ENCODE peak calls at places on chromosomes 11 and 22, in six cellular contexts. Q is non-pigmented ciliary epithelial cell; B is right cardiac atrium; V is activated CD8-positive, alpha-beta memory T cell treated with anti-CD3 and anti-CD28 coated beads, Interleukin-2, amount 50 U/mL, for 48 hours; N is astrocyte of the hippocampus; U is ecto neural progenitor cell. A is an unnamed sample.

GRCh38 chr11:128231845-128232410 is 355.4 kb downstream of the ETS1 start:
- DNase-seq in Q (no peak), B (no peak), V (no peak), N (no peak), U (no peak), A (no peak)

GRCh38 chr11:128463386-128463829 is 124.0 kb downstream of the ETS1 start:
- DNase-seq in Q (peak; percentile 92), B (peak; percentile 70), V (no peak), N (peak; percentile 90), U (no peak), A (no peak)

GRCh38 chr11:2681408-2682145 is 18.2 kb downstream of the KCNQ1OT1 start:
- DNase-seq in Q (no peak), B (no peak), V (no peak), N (no peak), U (no peak), A (no peak)

GRCh38 chr11:126546191-126546590 is 190.7 kb downstream of the ST3GAL4 start:
- DNase-seq in Q (no peak), B (no peak), V (no peak), N (peak; percentile 63), U (no peak), A (no peak)

GRCh38 chr11:128481135-128481534 is 106.2 kb downstream of the ETS1 start:
- DNase-seq in Q (no peak), B (no peak), V (no peak), N (peak; percentile 80), U (no peak), A (no peak)

GRCh38 chr22:20437253-20438065 is at the start of gene SCARF2:
- DNase-seq in Q (no peak), B (peak; percentile 92), V (no peak), N (peak; percentile 91), U (peak; percentile 74), A (peak; percentile 70)

GRCh38 chr22:44597616-44598015 is 99.6 kb upstream of the RTL6 start:
- DNase-seq in Q (no peak), B (no peak), V (no peak), N (no peak), U (no peak), A (no peak)

GRCh38 chr11:26993965-26994446 is at the start of gene FIBIN:
- DNase-seq in Q (peak; percentile 59), B (peak; percentile 78), V (no peak), N (peak; percentile 58), U (peak; percentile 66), A (peak; percentile 61)

GRCh38 chr22:47213571-47214230 is 451.3 kb downstream of the TBC1D22A start:
- DNase-seq in Q (no peak), B (no peak), V (peak; percentile 81), N (peak; percentile 21), U (peak; percentile 43), A (peak; percentile 40)

GRCh38 chr11:2202071-2202899 is 30.7 kb upstream of the TH start:
- DNase-seq in Q (no peak), B (no peak), V (no peak), N (no peak), U (no peak), A (no peak)

GRCh38 chr11:13283636-13284035 is 6.0 kb downstream of the BMAL1 start:
- DNase-seq in Q (no peak), B (no peak), V (no peak), N (no peak), U (peak; percentile 47), A (peak; percentile 81)

GRCh38 chr11:100684101-100685065 is 2.7 kb upstream of the ARHGAP42 start:
- DNase-seq in Q (no peak), B (no peak), V (no peak), N (peak; percentile 49), U (no peak), A (no peak)

GRCh38 chr11:112555491-112556364 is 295.1 kb upstream of the PLET1 start:
- DNase-seq in Q (no peak), B (peak; percentile 80), V (peak; percentile 91), N (peak; percentile 62), U (peak; percentile 85), A (peak; percentile 79)

GRCh38 chr11:63813035-63813562 is at the start of gene SPINDOC:
- DNase-seq in Q (no peak), B (peak; percentile 94), V (peak; percentile 88), N (peak; percentile 93), U (peak; percentile 89), A (peak; percentile 73)

GRCh38 chr11:35144811-35145210 is 5.8 kb downstream of the CD44 start:
- DNase-seq in Q (no peak), B (no peak), V (no peak), N (peak; percentile 38), U (no peak), A (no peak)

GRCh38 chr22:49367016-49367697 is 460.5 kb downstream of the BRD1 start:
- DNase-seq in Q (no peak), B (no peak), V (peak; percentile 7), N (peak; percentile 28), U (no peak), A (no peak)

GRCh38 chr22:32444068-32444467 is 20.2 kb downstream of the BPIFC start:
- DNase-seq in Q (no peak), B (no peak), V (no peak), N (no peak), U (no peak), A (peak; percentile 33)

GRCh38 chr22:29093501-29093921 is 20.7 kb downstream of the KREMEN1 start:
- DNase-seq in Q (no peak), B (no peak), V (no peak), N (peak; percentile 51), U (no peak), A (no peak)

GRCh38 chr22:19766235-19766505 is 5.6 kb downstream of the TBX1 start:
- DNase-seq in Q (no peak), B (peak; percentile 37), V (no peak), N (peak; percentile 35), U (no peak), A (no peak)

GRCh38 chr11:96045622-96046456 is 121.9 kb upstream of the MTMR2 start:
- DNase-seq in Q (no peak), B (peak; percentile 79), V (no peak), N (peak; percentile 93), U (no peak), A (peak; percentile 82)

GRCh38 chr11:116928845-116929244 is 91.4 kb upstream of the APOA1 start:
- DNase-seq in Q (no peak), B (no peak), V (no peak), N (no peak), U (no peak), A (no peak)

GRCh38 chr11:60900673-60901404 is 5.5 kb downstream of the PRPF19 start:
- DNase-seq in Q (no peak), B (peak; percentile 59), V (peak; percentile 46), N (peak; percentile 83), U (no peak), A (no peak)

GRCh38 chr11:95698939-95699562 is 90.5 kb downstream of the FAM76B start:
- DNase-seq in Q (no peak), B (no peak), V (no peak), N (no peak), U (no peak), A (no peak)

GRCh38 chr11:90646706-90647105 is 423.9 kb upstream of the CHORDC1 start:
- DNase-seq in Q (no peak), B (no peak), V (no peak), N (no peak), U (no peak), A (no peak)

GRCh38 chr11:86197448-86197847 is 47.1 kb upstream of the EED start:
- DNase-seq in Q (no peak), B (no peak), V (no peak), N (no peak), U (no peak), A (no peak)

GRCh38 chr11:38123673-38124072 is 1525.6 kb upstream of the RAG2 start:
- DNase-seq in Q (no peak), B (no peak), V (no peak), N (no peak), U (no peak), A (peak; percentile 27)

GRCh38 chr22:38886333-38886732 is 14.3 kb upstream of the CBX6 start:
- DNase-seq in Q (no peak), B (no peak), V (no peak), N (no peak), U (no peak), A (no peak)

GRCh38 chr11:2944953-2945756 is 15.9 kb upstream of the PHLDA2 start:
- DNase-seq in Q (peak; percentile 75), B (peak; percentile 98), V (no peak), N (peak; percentile 96), U (peak; percentile 75), A (peak; percentile 88)

GRCh38 chr11:27395556-27396258 is 32.7 kb upstream of the CCDC34 start:
- DNase-seq in Q (no peak), B (no peak), V (no peak), N (peak; percentile 64), U (no peak), A (no peak)